ENCODE peak calls at places on chromosome 9, in four cellular contexts. L, B, H and F are unnamed samples.
A peak's percentile ranks its signal among the peaks of the same experiment; 100 is the strongest.

GRCh38 chr9:92610470-92611420 is 59.2 kb downstream of the IPPK start:
- DNase-seq in H (no peak), B (no peak), L (peak; percentile 60), F (peak; percentile 19)

GRCh38 chr9:129737479-129738269 is 15.2 kb downstream of the PTGES start:
- DNase-seq in B (peak; percentile 74), H (peak; percentile 86), L (peak; percentile 64), F (peak; percentile 92)

GRCh38 chr9:29691758-29692407 is 2118.6 kb upstream of the C9orf72 start:
- DNase-seq in H (no peak), B (no peak), L (peak; percentile 49), F (peak; percentile 75)

GRCh38 chr9:83061036-83061435 is 1.9 kb downstream of the RASEF start:
- DNase-seq in B (no peak), L (no peak), H (no peak), F (no peak)

GRCh38 chr9:92501671-92502393 is 19.5 kb upstream of the ASPN start:
- DNase-seq in L (peak; percentile 55), B (no peak), H (no peak), F (peak; percentile 62)

GRCh38 chr9:73577867-73578266 is 426.2 kb downstream of the ANXA1 start:
- DNase-seq in B (no peak), H (no peak), L (peak; percentile 78), F (peak; percentile 34)

GRCh38 chr9:93116049-93116961 is 17.7 kb downstream of the NINJ1 start:
- DNase-seq in L (peak; percentile 85), B (no peak), H (no peak), F (no peak)

GRCh38 chr9:109052416-109052815 is 39.1 kb upstream of the CTNNAL1 start:
- DNase-seq in B (no peak), H (no peak), L (no peak), F (no peak)

GRCh38 chr9:95073042-95073607 is 244.4 kb downstream of the FANCC start:
- DNase-seq in L (peak; percentile 35), H (no peak), B (no peak), F (peak; percentile 40)

GRCh38 chr9:95880011-95880690 is 4.7 kb downstream of the ERCC6L2 start:
- DNase-seq in B (no peak), L (peak; percentile 27), H (no peak), F (no peak)

GRCh38 chr9:137838576-137838975 is 39.0 kb upstream of the CACNA1B start:
- DNase-seq in L (no peak), H (no peak), B (no peak), F (no peak)

GRCh38 chr9:95327239-95327865 is 9.8 kb upstream of the FANCC start:
- DNase-seq in B (no peak), H (no peak), L (no peak), F (no peak)

GRCh38 chr9:97853844-97854695 is 1.0 kb downstream of the FOXE1 start:
- DNase-seq in L (peak; percentile 37), B (no peak), H (peak; percentile 56), F (peak; percentile 87)

GRCh38 chr9:127126981-127127380 is 4.5 kb upstream of the ANGPTL2 start:
- DNase-seq in B (no peak), L (no peak), H (no peak), F (no peak)

GRCh38 chr9:112032009-112032408 is 135.4 kb downstream of the UGCG start:
- DNase-seq in B (no peak), L (no peak), H (no peak), F (no peak)

GRCh38 chr9:129761901-129762359 is 9.1 kb upstream of the PTGES start:
- DNase-seq in H (no peak), B (no peak), L (peak; percentile 87), F (no peak)

GRCh38 chr9:137485343-137486140 is 26.4 kb upstream of the NSMF start:
- DNase-seq in L (no peak), H (no peak), B (no peak), F (no peak)

GRCh38 chr9:83469722-83470121 is 68.5 kb downstream of the FRMD3 start:
- DNase-seq in L (no peak), B (no peak), H (no peak), F (no peak)

GRCh38 chr9:86843182-86843581 is 104.1 kb downstream of the GAS1 start:
- DNase-seq in B (no peak), H (no peak), L (no peak), F (no peak)

GRCh38 chr9:38244971-38245370 is 147.5 kb upstream of the ALDH1B1 start:
- DNase-seq in B (no peak), H (no peak), L (no peak), F (no peak)

GRCh38 chr9:95498641-95499040 is 18.1 kb downstream of the PTCH1 start:
- DNase-seq in B (no peak), L (no peak), H (no peak), F (no peak)

GRCh38 chr9:134847752-134848432 is 32.7 kb upstream of the FCN2 start:
- DNase-seq in H (no peak), L (no peak), B (no peak), F (no peak)

GRCh38 chr9:71004196-71004595 is 117.2 kb downstream of the TRPM3 start:
- DNase-seq in B (no peak), H (no peak), L (no peak), F (no peak)

GRCh38 chr9:4170231-4170630 is 129.6 kb downstream of the GLIS3 start:
- DNase-seq in B (no peak), L (peak; percentile 55), H (no peak), F (no peak)

GRCh38 chr9:15401266-15401665 is 21.4 kb upstream of the SNAPC3 start:
- DNase-seq in L (no peak), B (no peak), H (no peak), F (no peak)

GRCh38 chr9:129750010-129750409 is 2.8 kb downstream of the PTGES start:
- DNase-seq in B (no peak), H (no peak), L (peak; percentile 84), F (no peak)

GRCh38 chr9:110602281-110602680 is 22.7 kb upstream of the SVEP1 start:
- DNase-seq in H (no peak), B (no peak), L (peak; percentile 62), F (no peak)

GRCh38 chr9:116208417-116209232 is 55.0 kb downstream of the PAPPA start:
- DNase-seq in H (no peak), L (peak; percentile 75), B (no peak), F (peak; percentile 51)